ENCODE peak calls at places on chromosomes 12 and 14, in eight cellular contexts. One of them, this sample, is unnamed.

GRCh38 chr12:116241157-116241772 is 36.2 kb downstream of the MED13L start:
- DNase-seq in HCT116: no peak
- DNase-seq in SK-N-SH: no peak
- DNase-seq in prostate gland: no peak
- DNase-seq in K562: no peak
- DNase-seq in GM23338: no peak
- DNase-seq in Panc1: no peak
- DNase-seq in breast epithelium: no peak
- DNase-seq in this sample: peak; percentile 26

GRCh38 chr12:59626382-59626781 is 30.6 kb downstream of the SLC16A7 start:
- DNase-seq in HCT116: no peak
- DNase-seq in SK-N-SH: no peak
- DNase-seq in prostate gland: no peak
- DNase-seq in K562: no peak
- DNase-seq in GM23338: no peak
- DNase-seq in Panc1: no peak
- DNase-seq in breast epithelium: no peak
- DNase-seq in this sample: peak; percentile 12

GRCh38 chr12:49019435-49020317 is 1.1 kb upstream of the PRKAG1 start:
- DNase-seq in HCT116: no peak
- DNase-seq in SK-N-SH: peak; percentile 74
- DNase-seq in prostate gland: no peak
- DNase-seq in K562: peak; percentile 79
- DNase-seq in GM23338: peak; percentile 78
- DNase-seq in Panc1: no peak
- DNase-seq in breast epithelium: no peak
- DNase-seq in this sample: peak; percentile 47

GRCh38 chr12:32896438-32897275 is at the start of gene PKP2:
- DNase-seq in HCT116: peak; percentile 62
- DNase-seq in SK-N-SH: peak; percentile 96
- DNase-seq in prostate gland: peak; percentile 94
- DNase-seq in K562: peak; percentile 93
- DNase-seq in GM23338: peak; percentile 89
- DNase-seq in Panc1: no peak
- DNase-seq in breast epithelium: peak; percentile 82
- DNase-seq in this sample: peak; percentile 36

GRCh38 chr12:92649511-92650227 is 53.1 kb upstream of the PLEKHG7 start:
- DNase-seq in HCT116: peak; percentile 76
- DNase-seq in SK-N-SH: peak; percentile 65
- DNase-seq in prostate gland: peak; percentile 50
- DNase-seq in K562: peak; percentile 57
- DNase-seq in GM23338: peak; percentile 87
- DNase-seq in Panc1: peak; percentile 61
- DNase-seq in breast epithelium: peak; percentile 41
- DNase-seq in this sample: peak; percentile 75

GRCh38 chr12:29728033-29728432 is 55.7 kb downstream of the TMTC1 start:
- DNase-seq in HCT116: no peak
- DNase-seq in SK-N-SH: no peak
- DNase-seq in prostate gland: no peak
- DNase-seq in K562: no peak
- DNase-seq in GM23338: no peak
- DNase-seq in Panc1: no peak
- DNase-seq in breast epithelium: no peak
- DNase-seq in this sample: no peak

GRCh38 chr12:104046306-104046705 is 3.7 kb downstream of the GLT8D2 start:
- DNase-seq in HCT116: no peak
- DNase-seq in SK-N-SH: no peak
- DNase-seq in prostate gland: no peak
- DNase-seq in K562: no peak
- DNase-seq in GM23338: no peak
- DNase-seq in Panc1: no peak
- DNase-seq in breast epithelium: no peak
- DNase-seq in this sample: no peak

GRCh38 chr12:52246720-52247621 is 13.9 kb downstream of the KRT7 start:
- DNase-seq in HCT116: peak; percentile 50
- DNase-seq in SK-N-SH: no peak
- DNase-seq in prostate gland: peak; percentile 48
- DNase-seq in K562: no peak
- DNase-seq in GM23338: peak; percentile 16
- DNase-seq in Panc1: no peak
- DNase-seq in breast epithelium: peak; percentile 67
- DNase-seq in this sample: no peak

GRCh38 chr12:129938089-129938488 is 34.3 kb upstream of the TMEM132D start:
- DNase-seq in HCT116: no peak
- DNase-seq in SK-N-SH: no peak
- DNase-seq in prostate gland: no peak
- DNase-seq in K562: no peak
- DNase-seq in GM23338: no peak
- DNase-seq in Panc1: no peak
- DNase-seq in breast epithelium: no peak
- DNase-seq in this sample: no peak

GRCh38 chr14:106605548-106606448 is 1079.4 kb downstream of the TMEM121 start:
- DNase-seq in HCT116: no peak
- DNase-seq in SK-N-SH: peak; percentile 54
- DNase-seq in prostate gland: no peak
- DNase-seq in K562: peak; percentile 48
- DNase-seq in GM23338: no peak
- DNase-seq in Panc1: no peak
- DNase-seq in breast epithelium: no peak
- DNase-seq in this sample: no peak

GRCh38 chr14:68399971-68400370 is 392.9 kb downstream of the ZFP36L1 start:
- DNase-seq in HCT116: no peak
- DNase-seq in SK-N-SH: no peak
- DNase-seq in prostate gland: no peak
- DNase-seq in K562: no peak
- DNase-seq in GM23338: no peak
- DNase-seq in Panc1: no peak
- DNase-seq in breast epithelium: no peak
- DNase-seq in this sample: no peak

GRCh38 chr14:102020058-102020971 is 55.9 kb downstream of the DYNC1H1 start:
- DNase-seq in HCT116: no peak
- DNase-seq in SK-N-SH: no peak
- DNase-seq in prostate gland: no peak
- DNase-seq in K562: no peak
- DNase-seq in GM23338: no peak
- DNase-seq in Panc1: no peak
- DNase-seq in breast epithelium: no peak
- DNase-seq in this sample: no peak

GRCh38 chr12:106126441-106127288 is 12.1 kb downstream of the NUAK1 start:
- DNase-seq in HCT116: no peak
- DNase-seq in SK-N-SH: no peak
- DNase-seq in prostate gland: peak; percentile 19
- DNase-seq in K562: no peak
- DNase-seq in GM23338: no peak
- DNase-seq in Panc1: peak; percentile 90
- DNase-seq in breast epithelium: no peak
- DNase-seq in this sample: no peak

GRCh38 chr14:21185506-21185905 is 29.6 kb upstream of the OR5AU1 start:
- DNase-seq in HCT116: no peak
- DNase-seq in SK-N-SH: no peak
- DNase-seq in prostate gland: no peak
- DNase-seq in K562: no peak
- DNase-seq in GM23338: no peak
- DNase-seq in Panc1: no peak
- DNase-seq in breast epithelium: no peak
- DNase-seq in this sample: no peak

DNA sequence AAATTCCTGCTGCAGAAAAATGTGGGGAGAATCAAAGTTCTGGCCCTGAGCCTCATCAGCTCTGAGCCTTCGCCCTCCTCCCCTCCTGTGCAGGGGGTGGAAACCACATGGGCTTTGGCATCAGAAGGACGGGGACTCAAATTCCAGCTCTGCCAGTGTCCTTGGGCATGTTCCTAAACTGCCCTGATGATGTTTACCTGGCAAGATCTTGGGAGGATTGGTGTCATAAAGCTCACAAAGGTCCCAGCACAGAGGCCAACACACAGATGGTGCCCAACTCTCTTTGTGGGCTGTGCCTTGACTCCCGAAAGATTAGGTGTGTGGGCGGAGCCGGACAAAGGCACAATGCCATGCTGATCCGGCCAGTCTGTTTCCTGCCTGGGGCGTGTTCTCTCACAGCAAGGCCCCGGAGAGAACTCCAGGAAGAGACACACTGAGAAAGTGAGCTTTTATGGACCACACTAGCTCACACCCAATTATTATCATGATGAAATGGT is 20.5 kb upstream of the CLMN start:
- DNase-seq in HCT116: no peak
- DNase-seq in SK-N-SH: no peak
- DNase-seq in prostate gland: peak; percentile 96
- DNase-seq in K562: no peak
- DNase-seq in GM23338: no peak
- DNase-seq in Panc1: no peak
- DNase-seq in breast epithelium: peak; percentile 92
- DNase-seq in this sample: no peak
- TF ChIP-seq POLR2AphosphoS5 in HCT116: no peak
- TF ChIP-seq POLR2AphosphoS5 in SK-N-SH: no peak
- TF ChIP-seq POLR2AphosphoS5 in prostate gland: peak; percentile 92
- TF ChIP-seq POLR2AphosphoS5 in K562: no peak
- TF ChIP-seq POLR2AphosphoS5 in GM23338: no peak
- TF ChIP-seq POLR2AphosphoS5 in Panc1: no peak
- TF ChIP-seq POLR2AphosphoS5 in breast epithelium: peak; percentile 49
- TF ChIP-seq POLR2AphosphoS5 in this sample: no peak

DNA sequence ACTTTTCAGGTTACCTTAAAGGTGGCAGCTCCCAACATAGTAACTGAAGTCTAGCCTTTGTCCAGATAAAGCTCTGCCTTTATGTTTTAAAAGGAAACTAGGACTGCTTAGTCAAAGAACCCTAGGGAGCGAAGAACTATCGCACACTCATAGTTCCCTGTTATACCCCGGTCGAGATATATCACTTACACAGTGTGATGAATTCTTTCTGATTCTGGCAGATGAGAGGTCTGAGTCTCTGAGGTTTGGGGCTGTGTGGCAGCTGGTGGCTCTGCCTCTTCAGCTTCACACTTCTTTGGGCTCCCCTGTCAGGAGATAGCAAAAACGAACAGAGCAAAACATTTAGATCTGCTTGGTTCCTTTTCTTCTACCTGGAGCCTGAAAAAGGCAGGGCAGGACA is 17.0 kb downstream of the ACIN1 start:
- DNase-seq in HCT116: no peak
- DNase-seq in SK-N-SH: no peak
- DNase-seq in prostate gland: no peak
- DNase-seq in K562: no peak
- DNase-seq in GM23338: no peak
- DNase-seq in Panc1: no peak
- DNase-seq in breast epithelium: no peak
- DNase-seq in this sample: no peak
- H3K4me3 ChIP-seq in HCT116: no peak overlapping the region
- H3K4me3 ChIP-seq in SK-N-SH: no peak overlapping the region
- H3K4me3 ChIP-seq in prostate gland: no peak overlapping the region
- H3K4me3 ChIP-seq in K562: no peak overlapping the region
- H3K4me3 ChIP-seq in GM23338: no peak overlapping the region
- H3K4me3 ChIP-seq in Panc1: no peak overlapping the region
- H3K4me3 ChIP-seq in breast epithelium: no peak overlapping the region
- H3K4me3 ChIP-seq in this sample: no peak overlapping the region

GRCh38 chr12:20701106-20701505 is 6.0 kb downstream of the SLCO1C1 start:
- DNase-seq in HCT116: no peak
- DNase-seq in SK-N-SH: no peak
- DNase-seq in prostate gland: no peak
- DNase-seq in K562: no peak
- DNase-seq in GM23338: no peak
- DNase-seq in Panc1: no peak
- DNase-seq in breast epithelium: no peak
- DNase-seq in this sample: no peak

DNA sequence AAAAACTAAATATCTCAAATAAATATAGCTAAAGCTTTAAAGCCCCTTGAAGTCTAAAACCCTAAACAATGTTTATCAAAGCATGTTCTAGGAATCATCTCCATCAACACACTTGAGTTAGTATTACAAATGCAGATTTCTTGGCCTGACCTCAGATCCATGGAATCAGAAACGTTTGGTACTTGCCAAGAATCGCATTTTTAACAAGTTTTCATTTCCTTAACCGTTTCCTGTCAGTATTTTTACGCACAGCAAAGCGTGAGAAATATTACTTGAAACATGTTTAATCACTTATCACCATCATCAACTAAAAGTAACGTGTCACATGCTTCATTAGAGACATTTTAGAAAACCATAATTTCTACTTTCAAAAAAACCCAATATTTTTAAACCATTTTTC is 9.7 kb downstream of the SLCO1C1 start:
- DNase-seq in HCT116: no peak
- DNase-seq in SK-N-SH: no peak
- DNase-seq in prostate gland: no peak
- DNase-seq in K562: no peak
- DNase-seq in GM23338: no peak
- DNase-seq in Panc1: no peak
- DNase-seq in breast epithelium: no peak
- DNase-seq in this sample: peak; percentile 53
- TF ChIP-seq POLR2AphosphoS5 in HCT116: no peak
- TF ChIP-seq POLR2AphosphoS5 in SK-N-SH: no peak
- TF ChIP-seq POLR2AphosphoS5 in prostate gland: no peak
- TF ChIP-seq POLR2AphosphoS5 in K562: no peak
- TF ChIP-seq POLR2AphosphoS5 in GM23338: no peak
- TF ChIP-seq POLR2AphosphoS5 in Panc1: no peak
- TF ChIP-seq POLR2AphosphoS5 in breast epithelium: no peak
- TF ChIP-seq POLR2AphosphoS5 in this sample: no peak

GRCh38 chr12:79689041-79689476 is 1.7 kb downstream of the PAWR start:
- DNase-seq in HCT116: no peak
- DNase-seq in SK-N-SH: no peak
- DNase-seq in prostate gland: no peak
- DNase-seq in K562: no peak
- DNase-seq in GM23338: no peak
- DNase-seq in Panc1: no peak
- DNase-seq in breast epithelium: no peak
- DNase-seq in this sample: no peak
- H3K4me3 ChIP-seq in HCT116: peak overlapping the region; percentile 65
- H3K4me3 ChIP-seq in SK-N-SH: peak overlapping the region; percentile 41
- H3K4me3 ChIP-seq in prostate gland: peak overlapping the region; percentile 94
- H3K4me3 ChIP-seq in K562: no peak overlapping the region
- H3K4me3 ChIP-seq in GM23338: peak overlapping the region; percentile 65
- H3K4me3 ChIP-seq in Panc1: peak overlapping the region; percentile 73
- H3K4me3 ChIP-seq in breast epithelium: peak overlapping the region; percentile 98
- H3K4me3 ChIP-seq in this sample: peak overlapping the region; percentile 85

This sample was measured in endothelial cell of umbilical vein.